ENCODE peak calls at places on chromosomes 2 and 18, in nine cellular contexts. One of them, this sample, is unnamed. For H3K36me3 and H3K4me1, the result is how much of the 10 kb centered on the place peaks cover.

GRCh38 chr2:71536311-71536710 is 83.0 kb downstream of the DYSF start:
- DNase-seq in fibroblast of lung: no peak
- DNase-seq in PC-3: no peak
- DNase-seq in HepG2: no peak
- DNase-seq in PC-9: no peak
- DNase-seq in endothelial cell of umbilical vein: no peak
- DNase-seq in GM23248: peak
- DNase-seq in mammary epithelial cell: peak
- DNase-seq in MM.1S: no peak
- DNase-seq in this sample: no peak

GRCh38 chr18:11324956-11325873 is 175.8 kb upstream of the PIEZO2 start:
- DNase-seq in fibroblast of lung: peak
- DNase-seq in PC-3: peak
- DNase-seq in HepG2: peak
- DNase-seq in PC-9: no peak
- DNase-seq in endothelial cell of umbilical vein: no peak
- DNase-seq in GM23248: peak
- DNase-seq in mammary epithelial cell: peak
- DNase-seq in MM.1S: peak
- DNase-seq in this sample: peak

GRCh38 chr2:634041-634440 is 43.2 kb downstream of the TMEM18 start:
- DNase-seq in fibroblast of lung: no peak
- DNase-seq in PC-3: no peak
- DNase-seq in HepG2: no peak
- DNase-seq in PC-9: no peak
- DNase-seq in endothelial cell of umbilical vein: no peak
- DNase-seq in GM23248: no peak
- DNase-seq in mammary epithelial cell: no peak
- DNase-seq in MM.1S: no peak
- DNase-seq in this sample: no peak

GRCh38 chr18:79507076-79507545 is 111.4 kb downstream of the NFATC1 start:
- DNase-seq in fibroblast of lung: peak
- DNase-seq in PC-3: no peak
- DNase-seq in HepG2: no peak
- DNase-seq in PC-9: no peak
- DNase-seq in endothelial cell of umbilical vein: peak
- DNase-seq in GM23248: peak
- DNase-seq in mammary epithelial cell: no peak
- DNase-seq in MM.1S: no peak
- DNase-seq in this sample: no peak

GRCh38 chr18:23982154-23983071 is 32.1 kb upstream of the TTC39C start:
- DNase-seq in fibroblast of lung: peak
- DNase-seq in PC-3: peak
- DNase-seq in HepG2: no peak
- DNase-seq in PC-9: no peak
- DNase-seq in endothelial cell of umbilical vein: peak
- DNase-seq in GM23248: peak
- DNase-seq in mammary epithelial cell: no peak
- DNase-seq in MM.1S: no peak
- DNase-seq in this sample: no peak

GRCh38 chr2:201904529-201905420 is 98.4 kb downstream of the CDK15 start:
- DNase-seq in fibroblast of lung: no peak
- DNase-seq in PC-3: no peak
- DNase-seq in HepG2: no peak
- DNase-seq in PC-9: no peak
- DNase-seq in endothelial cell of umbilical vein: no peak
- DNase-seq in GM23248: peak
- DNase-seq in mammary epithelial cell: no peak
- DNase-seq in MM.1S: peak
- DNase-seq in this sample: no peak

GRCh38 chr18:3669376-3669775 is 219.4 kb downstream of the TGIF1 start:
- DNase-seq in fibroblast of lung: no peak
- DNase-seq in PC-3: no peak
- DNase-seq in HepG2: no peak
- DNase-seq in PC-9: no peak
- DNase-seq in endothelial cell of umbilical vein: no peak
- DNase-seq in GM23248: no peak
- DNase-seq in mammary epithelial cell: no peak
- DNase-seq in MM.1S: no peak
- DNase-seq in this sample: no peak

GRCh38 chr2:7011376-7012083 is 94.3 kb downstream of the RNF144A start:
- DNase-seq in fibroblast of lung: peak
- DNase-seq in PC-3: peak
- DNase-seq in HepG2: no peak
- DNase-seq in PC-9: no peak
- DNase-seq in endothelial cell of umbilical vein: no peak
- DNase-seq in GM23248: peak
- DNase-seq in mammary epithelial cell: peak
- DNase-seq in MM.1S: no peak
- DNase-seq in this sample: peak

GRCh38 chr2:70132244-70133126 is 45.2 kb downstream of the PCBP1 start:
- DNase-seq in fibroblast of lung: peak
- DNase-seq in PC-3: peak
- DNase-seq in HepG2: peak
- DNase-seq in PC-9: peak
- DNase-seq in endothelial cell of umbilical vein: peak
- DNase-seq in GM23248: peak
- DNase-seq in mammary epithelial cell: peak
- DNase-seq in MM.1S: peak
- DNase-seq in this sample: peak

GRCh38 chr2:221482581-221483140 is 89.4 kb downstream of the EPHA4 start:
- DNase-seq in fibroblast of lung: peak
- DNase-seq in PC-3: no peak
- DNase-seq in HepG2: no peak
- DNase-seq in PC-9: no peak
- DNase-seq in endothelial cell of umbilical vein: no peak
- DNase-seq in GM23248: no peak
- DNase-seq in mammary epithelial cell: no peak
- DNase-seq in MM.1S: no peak
- DNase-seq in this sample: no peak

GRCh38 chr2:175068534-175068933 is 63.4 kb upstream of the CHN1 start:
- DNase-seq in fibroblast of lung: no peak
- DNase-seq in PC-3: no peak
- DNase-seq in HepG2: no peak
- DNase-seq in PC-9: no peak
- DNase-seq in endothelial cell of umbilical vein: no peak
- DNase-seq in GM23248: no peak
- DNase-seq in mammary epithelial cell: no peak
- DNase-seq in MM.1S: no peak
- DNase-seq in this sample: no peak

GRCh38 chr2:175062787-175063585 is 57.8 kb upstream of the CHN1 start:
- DNase-seq in fibroblast of lung: no peak
- DNase-seq in PC-3: peak
- DNase-seq in HepG2: peak
- DNase-seq in PC-9: no peak
- DNase-seq in endothelial cell of umbilical vein: no peak
- DNase-seq in GM23248: no peak
- DNase-seq in mammary epithelial cell: peak
- DNase-seq in MM.1S: no peak
- DNase-seq in this sample: no peak

GRCh38 chr2:175064797-175065196 is 59.6 kb upstream of the CHN1 start:
- DNase-seq in fibroblast of lung: no peak
- DNase-seq in PC-3: no peak
- DNase-seq in HepG2: no peak
- DNase-seq in PC-9: no peak
- DNase-seq in endothelial cell of umbilical vein: no peak
- DNase-seq in GM23248: no peak
- DNase-seq in mammary epithelial cell: no peak
- DNase-seq in MM.1S: no peak
- DNase-seq in this sample: no peak

GRCh38 chr2:175066411-175066810 is 61.2 kb upstream of the CHN1 start:
- DNase-seq in fibroblast of lung: no peak
- DNase-seq in PC-3: no peak
- DNase-seq in HepG2: no peak
- DNase-seq in PC-9: no peak
- DNase-seq in endothelial cell of umbilical vein: peak
- DNase-seq in GM23248: no peak
- DNase-seq in mammary epithelial cell: no peak
- DNase-seq in MM.1S: no peak
- DNase-seq in this sample: no peak

GRCh38 chr2:175063741-175064140 is 58.6 kb upstream of the CHN1 start:
- DNase-seq in fibroblast of lung: no peak
- DNase-seq in PC-3: no peak
- DNase-seq in HepG2: peak
- DNase-seq in PC-9: no peak
- DNase-seq in endothelial cell of umbilical vein: no peak
- DNase-seq in GM23248: peak
- DNase-seq in mammary epithelial cell: peak
- DNase-seq in MM.1S: no peak
- DNase-seq in this sample: no peak
- H3K36me3 ChIP-seq in fibroblast of lung: under half
- H3K36me3 ChIP-seq in PC-3: under half
- H3K36me3 ChIP-seq in HepG2: under half
- H3K36me3 ChIP-seq in PC-9: under half
- H3K36me3 ChIP-seq in endothelial cell of umbilical vein: under half
- H3K36me3 ChIP-seq in GM23248: under half
- H3K36me3 ChIP-seq in mammary epithelial cell: under half
- H3K36me3 ChIP-seq in MM.1S: under half
- H3K36me3 ChIP-seq in this sample: under half

DNA sequence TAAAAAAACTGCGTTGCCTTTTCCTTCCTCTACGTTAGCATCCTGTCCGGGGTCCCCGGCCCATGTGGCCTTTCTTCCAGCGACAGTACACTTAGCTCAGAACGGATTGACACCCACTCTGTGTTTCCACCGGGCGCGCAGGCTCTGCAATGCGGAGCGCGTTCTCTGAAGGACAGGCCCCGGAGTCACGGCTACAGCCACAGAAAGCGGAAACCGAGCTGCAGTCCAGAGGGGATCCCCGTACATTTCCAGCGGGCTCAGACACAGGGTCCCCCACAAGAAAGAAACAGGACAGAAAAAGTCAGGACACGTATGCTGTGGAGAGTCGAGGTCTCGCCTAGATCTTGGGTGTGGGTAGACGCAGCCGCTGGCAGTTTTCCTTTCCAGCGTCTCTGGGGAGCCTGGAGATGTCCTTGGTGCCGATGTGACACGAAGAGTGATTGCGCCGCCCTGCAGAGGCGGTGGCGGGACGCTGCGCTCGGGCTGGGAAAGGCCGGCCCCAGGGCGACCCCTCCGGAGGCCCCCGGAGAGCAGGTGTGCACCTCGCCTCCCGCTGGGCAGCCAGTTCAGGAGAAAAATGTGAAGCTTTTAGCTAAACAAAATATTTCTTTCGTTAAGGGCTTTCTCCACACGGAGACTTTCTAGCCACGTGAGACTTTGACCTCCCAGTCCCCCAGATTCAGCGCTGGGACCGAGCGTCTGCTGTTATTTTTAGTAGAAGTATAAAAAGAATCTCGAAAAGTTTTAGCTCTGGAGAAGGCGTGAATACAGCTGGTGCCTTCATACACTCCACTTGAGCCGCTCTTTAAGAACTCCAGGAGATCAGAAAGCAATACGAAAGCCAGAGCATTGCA is 1.3 kb upstream of the ACKR3 start:
- DNase-seq in fibroblast of lung: peak
- DNase-seq in PC-3: no peak
- DNase-seq in HepG2: no peak
- DNase-seq in PC-9: no peak
- DNase-seq in endothelial cell of umbilical vein: peak
- DNase-seq in GM23248: peak
- DNase-seq in mammary epithelial cell: no peak
- DNase-seq in MM.1S: peak
- DNase-seq in this sample: no peak
- TF ChIP-seq EZH2 in fibroblast of lung: peak
- TF ChIP-seq EZH2 in PC-3: no peak
- TF ChIP-seq EZH2 in HepG2: no peak
- TF ChIP-seq EZH2 in PC-9: no peak
- TF ChIP-seq EZH2 in endothelial cell of umbilical vein: no peak
- TF ChIP-seq EZH2 in GM23248: peak
- TF ChIP-seq EZH2 in mammary epithelial cell: no peak
- TF ChIP-seq EZH2 in MM.1S: no peak
- TF ChIP-seq EZH2 in this sample: peak

GRCh38 chr2:45888641-45889040 is 237.2 kb downstream of the PRKCE start:
- DNase-seq in fibroblast of lung: no peak
- DNase-seq in PC-3: no peak
- DNase-seq in HepG2: no peak
- DNase-seq in PC-9: no peak
- DNase-seq in endothelial cell of umbilical vein: no peak
- DNase-seq in GM23248: no peak
- DNase-seq in mammary epithelial cell: no peak
- DNase-seq in MM.1S: no peak
- DNase-seq in this sample: no peak

GRCh38 chr2:45889620-45890019 is 238.1 kb downstream of the PRKCE start:
- DNase-seq in fibroblast of lung: no peak
- DNase-seq in PC-3: no peak
- DNase-seq in HepG2: no peak
- DNase-seq in PC-9: no peak
- DNase-seq in endothelial cell of umbilical vein: no peak
- DNase-seq in GM23248: no peak
- DNase-seq in mammary epithelial cell: no peak
- DNase-seq in MM.1S: no peak
- DNase-seq in this sample: no peak

GRCh38 chr2:45889053-45889452 is 237.6 kb downstream of the PRKCE start:
- DNase-seq in fibroblast of lung: peak
- DNase-seq in PC-3: no peak
- DNase-seq in HepG2: no peak
- DNase-seq in PC-9: no peak
- DNase-seq in endothelial cell of umbilical vein: no peak
- DNase-seq in GM23248: no peak
- DNase-seq in mammary epithelial cell: no peak
- DNase-seq in MM.1S: peak
- DNase-seq in this sample: peak

GRCh38 chr2:45890819-45891218 is 239.3 kb downstream of the PRKCE start:
- DNase-seq in fibroblast of lung: no peak
- DNase-seq in PC-3: no peak
- DNase-seq in HepG2: no peak
- DNase-seq in PC-9: no peak
- DNase-seq in endothelial cell of umbilical vein: no peak
- DNase-seq in GM23248: no peak
- DNase-seq in mammary epithelial cell: no peak
- DNase-seq in MM.1S: peak
- DNase-seq in this sample: no peak

GRCh38 chr2:45890094-45890646 is 238.7 kb downstream of the PRKCE start:
- DNase-seq in fibroblast of lung: no peak
- DNase-seq in PC-3: no peak
- DNase-seq in HepG2: no peak
- DNase-seq in PC-9: no peak
- DNase-seq in endothelial cell of umbilical vein: no peak
- DNase-seq in GM23248: no peak
- DNase-seq in mammary epithelial cell: no peak
- DNase-seq in MM.1S: no peak
- DNase-seq in this sample: no peak
- H3K4me1 ChIP-seq in fibroblast of lung: under half
- H3K4me1 ChIP-seq in PC-3: under half
- H3K4me1 ChIP-seq in HepG2: under half
- H3K4me1 ChIP-seq in PC-9: under half
- H3K4me1 ChIP-seq in endothelial cell of umbilical vein: under half
- H3K4me1 ChIP-seq in GM23248: under half
- H3K4me1 ChIP-seq in mammary epithelial cell: under half
- H3K4me1 ChIP-seq in MM.1S: under half
- H3K4me1 ChIP-seq in this sample: under half

DNA sequence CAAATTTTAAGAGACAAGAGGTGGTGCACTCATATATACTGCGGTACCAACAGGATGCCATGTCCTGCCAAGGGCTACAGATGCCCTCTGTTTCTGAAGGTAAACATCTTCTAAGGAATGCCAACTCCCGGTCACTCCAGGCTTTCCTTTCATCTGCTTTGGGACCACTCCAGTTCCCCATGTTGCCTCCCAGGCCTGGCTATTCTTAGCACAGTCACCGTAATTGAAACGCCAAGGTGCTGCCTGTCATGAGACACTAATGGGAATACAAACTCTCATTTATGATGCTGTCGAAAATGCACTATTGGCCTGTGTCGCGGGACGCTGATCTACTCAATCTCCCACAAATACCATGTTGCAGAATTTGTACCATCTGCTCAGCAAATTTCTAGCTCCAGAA is 79.6 kb downstream of the KLF7 start:
- DNase-seq in fibroblast of lung: no peak
- DNase-seq in PC-3: no peak
- DNase-seq in HepG2: no peak
- DNase-seq in PC-9: no peak
- DNase-seq in endothelial cell of umbilical vein: no peak
- DNase-seq in GM23248: no peak
- DNase-seq in mammary epithelial cell: no peak
- DNase-seq in MM.1S: no peak
- DNase-seq in this sample: no peak
- H3K36me3 ChIP-seq in fibroblast of lung: under half
- H3K36me3 ChIP-seq in PC-3: under half
- H3K36me3 ChIP-seq in HepG2: under half
- H3K36me3 ChIP-seq in PC-9: under half
- H3K36me3 ChIP-seq in endothelial cell of umbilical vein: under half
- H3K36me3 ChIP-seq in GM23248: half or more
- H3K36me3 ChIP-seq in mammary epithelial cell: under half
- H3K36me3 ChIP-seq in MM.1S: under half
- H3K36me3 ChIP-seq in this sample: under half

This sample was measured in A673.